ENCODE peak calls at places on chromosomes 1 and 21, in eight cellular contexts. X, L, Q, G, Z, V, T and W are unnamed samples.

GRCh38 chr1:18580676-18581419 is 49.8 kb upstream of the PAX7 start:
- DNase-seq in T (no peak), Z (no peak), V (no peak), X (no peak), L (no peak), Q (no peak), G (no peak), W (no peak)

GRCh38 chr1:51543877-51544276 is 24.8 kb upstream of the EPS15 start:
- DNase-seq in Z (no peak), L (no peak), X (no peak), Q (no peak), V (no peak), G (no peak), T (no peak), W (no peak)

GRCh38 chr1:3031401-3032221 is 10.3 kb downstream of the ACTRT2 start:
- DNase-seq in V (no peak), G (no peak), Z (no peak), L (no peak), X (no peak), T (peak; percentile 64), Q (peak; percentile 79), W (no peak)

GRCh38 chr1:21669287-21670058 is at the start of gene RAP1GAP:
- DNase-seq in L (no peak), X (no peak), V (peak; percentile 13), T (peak; percentile 82), G (no peak), Z (peak; percentile 63), Q (no peak), W (no peak)

GRCh38 chr1:34681481-34682451 is 73.1 kb upstream of the GJB5 start:
- DNase-seq in X (peak; percentile 21), V (no peak), G (peak; percentile 15), T (no peak), Q (peak; percentile 38), Z (no peak), L (peak; percentile 35), W (peak; percentile 6)

GRCh38 chr1:167800241-167800640 is 78.5 kb downstream of the MPZL1 start:
- DNase-seq in Q (no peak), V (no peak), L (no peak), T (no peak), X (no peak), Z (no peak), G (no peak), W (no peak)

GRCh38 chr1:12031039-12031980 is 12.0 kb downstream of the MIIP start:
- DNase-seq in L (peak; percentile 45), V (no peak), Q (no peak), X (no peak), T (no peak), G (no peak), Z (peak; percentile 60), W (no peak)

GRCh38 chr21:35256468-35256988 is 207.4 kb upstream of the RUNX1 start:
- DNase-seq in X (peak; percentile 76), T (no peak), L (peak; percentile 58), G (peak; percentile 96), V (peak; percentile 74), Z (peak; percentile 83), Q (peak; percentile 68), W (peak; percentile 99)

GRCh38 chr1:209435654-209436566 is 147.6 kb upstream of the CAMK1G start:
- DNase-seq in Q (peak; percentile 54), X (peak; percentile 87), Z (peak; percentile 58), T (no peak), L (peak; percentile 92), V (peak; percentile 76), G (peak; percentile 80), W (no peak)

GRCh38 chr1:209862598-209863498 is 35.1 kb downstream of the UTP25 start:
- DNase-seq in X (no peak), L (no peak), G (no peak), Z (no peak), T (no peak), Q (no peak), V (no peak), W (no peak)

GRCh38 chr1:99533909-99534907 is 111.7 kb upstream of the PALMD start:
- DNase-seq in Z (no peak), T (no peak), X (no peak), G (no peak), V (no peak), L (no peak), Q (no peak), W (no peak)

GRCh38 chr1:109719337-109719837 is 7.3 kb downstream of the GSTM5 start:
- DNase-seq in X (no peak), Q (no peak), Z (no peak), T (no peak), G (peak; percentile 58), L (no peak), V (no peak), W (no peak)

GRCh38 chr1:89994231-89994804 is 592 bp upstream of the ZNF326 start:
- DNase-seq in G (no peak), X (peak; percentile 41), L (no peak), Z (peak; percentile 53), V (peak; percentile 29), Q (no peak), T (peak; percentile 84), W (no peak)

GRCh38 chr21:38300180-38300579 is 43.4 kb downstream of the KCNJ15 start:
- DNase-seq in X (no peak), V (no peak), Q (no peak), G (no peak), T (no peak), Z (no peak), L (no peak), W (no peak)

GRCh38 chr1:32992489-32993214 is 28.0 kb upstream of the RNF19B start:
- DNase-seq in Z (peak; percentile 93), T (peak; percentile 92), G (peak; percentile 94), V (peak; percentile 37), X (peak; percentile 81), Q (peak; percentile 84), L (peak; percentile 83), W (peak; percentile 82)

GRCh38 chr1:169308313-169309039 is 59.1 kb downstream of the NME7 start:
- DNase-seq in L (no peak), V (no peak), Z (no peak), T (no peak), X (no peak), Q (no peak), G (no peak), W (no peak)

GRCh38 chr1:169307176-169307575 is 60.4 kb downstream of the NME7 start:
- DNase-seq in X (no peak), L (no peak), Z (no peak), T (no peak), V (no peak), G (no peak), Q (no peak), W (no peak)

GRCh38 chr1:169305948-169306347 is 61.6 kb downstream of the NME7 start:
- DNase-seq in L (no peak), V (no peak), G (no peak), X (no peak), T (no peak), Z (no peak), Q (no peak), W (no peak)

GRCh38 chr1:169312084-169312954 is 55.3 kb downstream of the NME7 start:
- DNase-seq in Z (no peak), V (no peak), L (peak; percentile 46), Q (no peak), T (no peak), X (no peak), G (peak; percentile 97), W (peak; percentile 92)

GRCh38 chr1:169309178-169310166 is 58.1 kb downstream of the NME7 start:
- DNase-seq in G (no peak), L (no peak), T (no peak), X (no peak), Q (no peak), V (no peak), Z (no peak), W (no peak)
- TF ChIP-seq CTCF in G (no peak), L (no peak), T (no peak), X (no peak), Q (no peak), V (no peak), Z (no peak), W (no peak)

DNA sequence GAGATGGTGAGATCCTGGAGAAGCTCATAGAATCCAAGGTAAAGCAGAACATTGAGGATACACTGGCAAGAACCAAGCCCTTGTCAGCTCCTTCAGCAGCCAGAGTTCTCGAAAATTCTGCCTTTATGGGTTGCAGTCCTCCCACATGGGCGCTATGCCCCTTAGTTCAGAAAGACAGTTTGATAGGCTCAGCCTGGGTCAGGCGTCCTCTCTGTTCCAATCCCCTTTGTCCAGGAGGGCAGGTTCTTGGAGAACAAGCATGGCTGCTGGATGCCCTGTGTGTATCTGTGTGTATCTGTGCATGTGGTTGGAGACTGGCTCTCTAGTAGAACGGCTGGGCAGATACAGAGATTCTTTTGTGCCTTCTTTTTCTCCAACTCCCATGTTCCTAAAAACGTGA is 8.0 kb upstream of the NBL1 start:
- DNase-seq in V (no peak), X (no peak), Q (no peak), T (no peak), L (no peak), G (no peak), Z (no peak), W (no peak)
- TF ChIP-seq CTCF in V (no peak), X (no peak), Q (no peak), T (no peak), L (no peak), G (no peak), Z (no peak), W (no peak)

GRCh38 chr1:96080925-96081324 is 640.7 kb upstream of the PTBP2 start:
- DNase-seq in X (no peak), T (no peak), V (no peak), G (no peak), Z (no peak), L (no peak), Q (no peak), W (no peak)
- TF ChIP-seq CTCF in X (no peak), T (no peak), V (no peak), G (no peak), Z (no peak), L (no peak), Q (no peak), W (peak; percentile 41)

GRCh38 chr1:30001452-30002039 is 721.8 kb downstream of the MATN1 start:
- DNase-seq in Z (no peak), G (no peak), L (no peak), Q (no peak), V (no peak), T (no peak), X (no peak), W (no peak)

GRCh38 chr1:30005972-30006619 is 717.3 kb downstream of the MATN1 start:
- DNase-seq in T (no peak), V (no peak), L (no peak), G (no peak), X (no peak), Q (no peak), Z (no peak), W (no peak)

GRCh38 chr1:29998686-29999085 is 724.7 kb downstream of the MATN1 start:
- DNase-seq in Z (no peak), V (no peak), T (no peak), X (no peak), L (no peak), G (no peak), Q (no peak), W (no peak)

GRCh38 chr1:29999595-29999994 is 723.8 kb downstream of the MATN1 start:
- DNase-seq in Q (no peak), X (no peak), T (no peak), V (no peak), L (no peak), Z (no peak), G (no peak), W (no peak)

DNA sequence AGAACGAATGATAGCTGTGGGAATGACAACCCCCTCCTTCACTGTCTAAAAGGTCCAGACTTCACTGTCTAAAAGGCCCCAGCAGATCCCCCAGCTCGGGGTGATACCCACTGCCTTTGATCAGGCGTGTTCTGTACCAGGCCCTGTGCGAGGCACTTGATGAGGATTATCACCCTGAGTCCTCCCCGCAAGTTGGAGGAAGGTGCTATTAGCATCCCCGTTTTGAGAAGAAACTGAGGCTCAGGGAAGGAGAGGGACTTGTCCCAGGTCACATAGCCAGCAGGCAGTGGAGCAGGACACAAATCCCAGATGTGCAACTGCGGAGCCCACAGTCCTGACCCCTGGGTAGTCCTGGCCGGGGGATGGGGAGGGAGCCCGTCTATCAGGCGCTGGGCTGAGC is 722.4 kb downstream of the MATN1 start:
- DNase-seq in G (no peak), L (no peak), X (no peak), Q (no peak), T (no peak), Z (no peak), V (no peak), W (no peak)
- TF ChIP-seq CTCF in G (no peak), L (no peak), X (no peak), Q (no peak), T (no peak), Z (no peak), V (no peak), W (no peak)